ENCODE peak calls at places on chromosomes 1 and 21, in eight cellular contexts. J, F, R, L, N, S, W and H are unnamed samples.

GRCh38 chr1:200411406-200412257 is 1.8 kb upstream of the ZNF281 start:
- DNase-seq in J (no peak), F (no peak), R (no peak), L (peak), N (no peak), S (peak), W (no peak), H (no peak)

GRCh38 chr1:68904472-68904871 is 407.6 kb upstream of the DEPDC1 start:
- DNase-seq in J (peak), F (no peak), R (no peak), L (no peak), N (no peak), S (no peak), W (no peak), H (no peak)

GRCh38 chr21:32599146-32599925 is 12.8 kb downstream of the CFAP298 start:
- DNase-seq in J (no peak), F (no peak), R (no peak), L (no peak), N (no peak), S (peak), W (no peak), H (no peak)

GRCh38 chr1:10612446-10613160 is 137.9 kb downstream of the PEX14 start:
- DNase-seq in J (no peak), F (no peak), R (no peak), L (no peak), N (no peak), S (no peak), W (no peak), H (no peak)

GRCh38 chr21:40845621-40846020 is 1.3 kb downstream of the DSCAM start:
- DNase-seq in J (no peak), F (no peak), R (no peak), L (no peak), N (no peak), S (no peak), W (peak), H (no peak)

GRCh38 chr1:199490804-199491527 is 536.5 kb upstream of the NR5A2 start:
- DNase-seq in J (peak), F (no peak), R (no peak), L (no peak), N (no peak), S (peak), W (peak), H (no peak)

GRCh38 chr1:192805832-192806323 is 3.0 kb upstream of the RGS2 start:
- DNase-seq in J (peak), F (peak), R (peak), L (no peak), N (peak), S (no peak), W (peak), H (no peak)

GRCh38 chr1:29736582-29737188 is 500.4 kb downstream of the PTPRU start:
- DNase-seq in J (peak), F (no peak), R (peak), L (no peak), N (peak), S (peak), W (peak), H (peak)

DNA sequence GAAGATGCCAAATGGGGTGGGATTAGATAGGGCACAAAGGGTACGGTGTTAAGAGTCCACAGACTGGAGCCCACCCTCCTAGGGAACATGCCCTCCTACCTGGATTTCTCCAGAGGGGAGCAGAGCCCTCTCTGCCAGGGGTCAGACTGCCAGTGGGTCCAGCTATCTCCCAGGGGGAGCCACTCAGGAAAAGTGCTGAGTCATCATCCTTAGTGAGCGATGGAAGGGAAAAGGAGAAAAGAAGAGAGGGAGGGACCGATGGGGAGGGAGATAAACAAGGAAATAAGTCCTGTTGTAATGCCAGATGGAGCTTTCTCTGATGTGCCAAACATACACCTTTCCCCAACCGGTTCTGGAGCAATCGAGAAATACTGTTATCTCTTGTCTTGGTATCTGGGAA is 30.4 kb upstream of the CYP4B1 start:
- DNase-seq in J (no peak), F (no peak), R (no peak), L (no peak), N (no peak), S (no peak), W (no peak), H (no peak)
- TF ChIP-seq CTCF in J (no peak), F (no peak), R (no peak), L (no peak), N (no peak), S (no peak), W (no peak), H (no peak)

GRCh38 chr1:23555949-23556640 is 3.2 kb downstream of the ID3 start:
- DNase-seq in J (peak), F (no peak), R (no peak), L (no peak), N (no peak), S (peak), W (peak), H (no peak)

GRCh38 chr1:23556661-23557470 is 2.4 kb downstream of the ID3 start:
- DNase-seq in J (peak), F (no peak), R (no peak), L (no peak), N (no peak), S (peak), W (peak), H (no peak)

GRCh38 chr1:23553896-23554480 is 5.3 kb downstream of the ID3 start:
- DNase-seq in J (no peak), F (no peak), R (no peak), L (no peak), N (peak), S (peak), W (no peak), H (no peak)

GRCh38 chr1:23554481-23555224 is 4.6 kb downstream of the ID3 start:
- DNase-seq in J (peak), F (peak), R (peak), L (peak), N (peak), S (peak), W (peak), H (peak)

DNA sequence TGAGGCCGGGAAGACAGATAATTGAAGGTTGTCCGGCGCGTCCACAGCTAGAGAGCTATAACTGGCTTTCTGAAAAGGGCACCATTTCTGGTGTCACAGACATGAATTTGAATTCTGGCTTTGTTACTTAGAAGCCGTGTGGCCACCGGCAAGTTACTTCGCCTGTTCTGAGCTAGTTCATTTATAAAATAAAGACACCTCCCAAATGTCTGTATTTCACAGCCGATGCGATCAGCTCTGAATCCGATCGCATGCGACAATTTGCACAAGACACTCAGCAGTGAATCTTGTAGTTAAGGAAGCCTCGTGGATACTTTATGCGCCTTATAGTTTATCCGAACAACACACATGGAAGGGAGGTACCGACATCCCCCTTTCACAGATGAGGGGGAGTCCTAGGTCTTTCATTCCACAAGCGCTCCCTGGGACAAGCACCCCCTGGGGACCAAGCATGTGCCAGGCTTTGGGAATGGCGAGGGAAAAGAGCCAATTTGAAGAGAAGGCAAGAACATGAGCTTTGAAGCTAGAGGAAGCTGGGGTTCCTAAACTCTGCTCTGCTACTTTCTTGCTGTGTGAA is 4.0 kb downstream of the ID3 start:
- DNase-seq in J (peak), F (no peak), R (no peak), L (no peak), N (no peak), S (no peak), W (peak), H (peak)
- TF ChIP-seq CTCF in J (no peak), F (no peak), R (no peak), L (no peak), N (no peak), S (no peak), W (peak), H (no peak)

DNA sequence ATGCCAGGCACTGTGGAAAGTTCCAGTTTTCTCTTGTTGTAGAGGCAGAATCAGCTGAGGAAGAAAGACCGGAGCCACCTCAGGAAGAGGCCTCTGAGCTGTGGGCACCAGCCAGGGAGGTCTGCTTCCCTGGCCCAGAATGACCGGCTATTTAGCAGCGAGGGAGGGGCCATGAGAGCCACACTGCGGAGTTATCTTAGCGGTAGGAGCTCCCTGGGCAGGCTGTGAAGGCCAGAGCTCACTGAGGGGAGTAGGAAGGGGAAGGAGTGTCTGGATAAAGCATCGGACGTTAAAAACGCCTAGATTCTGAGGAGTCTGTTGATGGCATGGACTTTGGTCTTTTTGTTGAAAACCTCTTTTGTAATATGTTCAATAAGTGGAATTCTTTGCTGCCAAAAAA is 36.5 kb downstream of the TSEN15 start:
- DNase-seq in J (no peak), F (no peak), R (no peak), L (no peak), N (no peak), S (no peak), W (no peak), H (no peak)
- TF ChIP-seq CTCF in J (no peak), F (no peak), R (no peak), L (no peak), N (no peak), S (no peak), W (no peak), H (no peak)

GRCh38 chr1:245999697-246000637 is 507.1 kb downstream of the SMYD3 start:
- DNase-seq in J (no peak), F (no peak), R (no peak), L (no peak), N (no peak), S (no peak), W (no peak), H (no peak)
- TF ChIP-seq CTCF in J (no peak), F (no peak), R (no peak), L (no peak), N (peak), S (no peak), W (no peak), H (no peak)

GRCh38 chr1:152348447-152348846 is 11.4 kb downstream of the FLG2 start:
- DNase-seq in J (no peak), F (no peak), R (no peak), L (no peak), N (no peak), S (no peak), W (no peak), H (no peak)
- TF ChIP-seq CTCF in J (no peak), F (no peak), R (no peak), L (peak), N (no peak), S (no peak), W (no peak), H (no peak)

DNA sequence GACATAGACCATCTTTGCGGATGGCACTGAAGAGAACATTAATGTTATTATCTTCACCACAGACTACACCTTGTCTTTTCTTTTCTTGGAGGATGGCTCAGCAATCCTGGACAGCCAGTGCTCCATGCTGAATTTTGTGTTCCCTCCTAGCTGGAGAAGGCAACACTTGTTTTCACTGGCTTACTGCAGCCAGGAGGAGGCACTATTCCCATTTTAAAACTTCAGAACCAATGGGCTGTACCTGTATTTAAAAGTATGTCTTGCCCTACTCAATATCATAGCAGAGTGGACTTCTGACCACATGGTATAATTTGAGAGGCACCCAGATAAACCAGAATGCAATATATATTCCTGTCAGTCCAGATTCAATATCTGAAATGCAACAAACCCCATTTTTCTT is 53.3 kb upstream of the POGK start:
- DNase-seq in J (no peak), F (no peak), R (no peak), L (no peak), N (peak), S (no peak), W (no peak), H (no peak)
- TF ChIP-seq CTCF in J (no peak), F (no peak), R (no peak), L (peak), N (peak), S (no peak), W (no peak), H (no peak)

GRCh38 chr1:244548558-244549115 is 87.6 kb downstream of the CATSPERE start:
- DNase-seq in J (no peak), F (no peak), R (no peak), L (no peak), N (no peak), S (no peak), W (no peak), H (no peak)
- TF ChIP-seq CTCF in J (no peak), F (no peak), R (no peak), L (no peak), N (peak), S (no peak), W (no peak), H (no peak)

GRCh38 chr1:87329756-87330200 is 1.1 kb downstream of the LMO4 start:
- DNase-seq in J (peak), F (no peak), R (peak), L (no peak), N (no peak), S (no peak), W (peak), H (no peak)
- TF ChIP-seq CTCF in J (no peak), F (no peak), R (no peak), L (no peak), N (no peak), S (no peak), W (no peak), H (no peak)

GRCh38 chr1:105997516-105997915 is 1059.0 kb upstream of the PRMT6 start:
- DNase-seq in J (no peak), F (no peak), R (no peak), L (no peak), N (no peak), S (no peak), W (no peak), H (no peak)
- TF ChIP-seq CTCF in J (no peak), F (no peak), R (no peak), L (no peak), N (no peak), S (no peak), W (no peak), H (no peak)